ENCODE peak calls at places on chromosome 1, in seven cellular contexts. H is CD8-positive, alpha-beta T cell; R is right lobe of liver; N is cardiac muscle cell; J is uterus; G is left lung; S is keratinocyte. M is an unnamed sample.
A peak's percentile ranks its signal among the peaks of the same experiment; 100 is the strongest.

GRCh38 chr1:116943438-116943837 is 33.7 kb downstream of the PTGFRN start:
- DNase-seq in G (no peak), J (no peak), H (no peak), N (no peak), R (no peak), S (no peak), M (no peak)

GRCh38 chr1:171742577-171742922 is 685 bp upstream of the VAMP4 start:
- DNase-seq in H (peak; percentile 13), S (no peak), R (no peak), N (peak; percentile 62), J (peak; percentile 61), G (peak; percentile 52), M (no peak)

GRCh38 chr1:29971703-29972102 is 735.4 kb downstream of the PTPRU start:
- DNase-seq in H (no peak), G (no peak), S (no peak), J (no peak), N (no peak), R (no peak), M (no peak)

GRCh38 chr1:33852711-33853110 is 11.2 kb upstream of the HMGB4 start:
- DNase-seq in N (no peak), S (no peak), R (no peak), J (no peak), H (no peak), G (no peak), M (no peak)

GRCh38 chr1:228308628-228309547 is 97.7 kb downstream of the TRIM11 start:
- DNase-seq in H (no peak), S (no peak), J (no peak), R (no peak), G (peak; percentile 24), N (no peak), M (no peak)

GRCh38 chr1:161725888-161726630 is 4.7 kb downstream of the FCRLB start:
- DNase-seq in R (peak; percentile 61), H (peak; percentile 20), G (peak; percentile 56), S (no peak), J (peak; percentile 44), N (no peak), M (no peak)

GRCh38 chr1:164689672-164690655 is 131.0 kb downstream of the PBX1 start:
- DNase-seq in S (no peak), G (no peak), N (no peak), H (no peak), J (no peak), R (no peak), M (no peak)

GRCh38 chr1:66283583-66284041 is 250.3 kb upstream of the SGIP1 start:
- DNase-seq in G (no peak), R (no peak), S (no peak), J (no peak), H (no peak), N (no peak), M (no peak)

GRCh38 chr1:86419277-86419903 is 4.6 kb upstream of the CLCA2 start:
- DNase-seq in G (no peak), J (no peak), H (peak; percentile 8), N (peak; percentile 43), S (no peak), R (no peak), M (no peak)

GRCh38 chr1:165143437-165144065 is 213.0 kb downstream of the LMX1A start:
- DNase-seq in N (peak; percentile 9), R (no peak), S (no peak), G (no peak), J (no peak), H (no peak), M (no peak)

GRCh38 chr1:97254731-97255463 is 533.3 kb downstream of the PTBP2 start:
- DNase-seq in S (no peak), R (no peak), G (no peak), H (no peak), N (no peak), J (no peak), M (no peak)

GRCh38 chr1:214264196-214264595 is 16.8 kb upstream of the SMYD2 start:
- DNase-seq in S (no peak), J (no peak), R (no peak), H (no peak), N (no peak), G (no peak), M (no peak)

GRCh38 chr1:244941121-244941520 is 76.8 kb upstream of the HNRNPU start:
- DNase-seq in S (no peak), J (no peak), G (no peak), H (no peak), N (no peak), R (no peak), M (no peak)

GRCh38 chr1:234654002-234654733 is 44.2 kb upstream of the IRF2BP2 start:
- DNase-seq in G (no peak), J (no peak), R (no peak), N (no peak), H (no peak), S (no peak), M (no peak)

GRCh38 chr1:185973645-185974044 is 239.5 kb downstream of the HMCN1 start:
- DNase-seq in N (no peak), S (no peak), G (no peak), H (no peak), J (no peak), R (no peak), M (peak; percentile 79)

GRCh38 chr1:85850238-85850637 is 142.0 kb upstream of the ZNHIT6 start:
- DNase-seq in R (no peak), S (peak; percentile 21), N (no peak), J (no peak), H (no peak), G (no peak), M (peak; percentile 87)

GRCh38 chr1:45002650-45003645 is 8.2 kb downstream of the HECTD3 start:
- DNase-seq in S (no peak), H (no peak), R (peak; percentile 53), G (no peak), N (no peak), J (no peak), M (no peak)

GRCh38 chr1:231032963-231033362 is 7.1 kb downstream of the FAM89A start:
- DNase-seq in N (no peak), H (no peak), J (no peak), R (no peak), G (no peak), S (no peak), M (no peak)

GRCh38 chr1:84939151-84939550 is 46.1 kb upstream of the LPAR3 start:
- DNase-seq in N (no peak), H (no peak), J (no peak), G (no peak), R (no peak), S (no peak), M (no peak)

GRCh38 chr1:218660678-218661053 is 315.5 kb downstream of the TGFB2 start:
- DNase-seq in H (no peak), G (no peak), S (peak; percentile 59), R (no peak), J (no peak), N (no peak), M (peak; percentile 35)

GRCh38 chr1:111604931-111605330 is 14.7 kb upstream of the RAP1A start:
- DNase-seq in R (no peak), N (no peak), H (no peak), S (peak; percentile 23), J (no peak), G (no peak), M (no peak)

GRCh38 chr1:45205000-45205909 is 1.1 kb downstream of the ZSWIM5 start:
- DNase-seq in N (peak; percentile 81), H (no peak), R (peak; percentile 69), J (peak; percentile 28), S (no peak), G (peak; percentile 42), M (no peak)

GRCh38 chr1:10724052-10724494 is 72.4 kb downstream of the CASZ1 start:
- DNase-seq in S (no peak), G (peak; percentile 75), N (peak; percentile 82), J (peak; percentile 69), R (no peak), H (no peak), M (peak; percentile 31)

GRCh38 chr1:231422798-231423309 is 767 bp upstream of the EGLN1 start:
- DNase-seq in S (no peak), J (no peak), R (no peak), G (no peak), N (no peak), H (no peak), M (no peak)

GRCh38 chr1:25006770-25007169 is 76.7 kb upstream of the RUNX3 start:
- DNase-seq in S (no peak), R (no peak), N (peak; percentile 27), J (peak; percentile 23), H (no peak), G (no peak), M (no peak)

GRCh38 chr1:167940264-167940663 is 3.4 kb upstream of the MPC2 start:
- DNase-seq in G (no peak), J (no peak), H (no peak), R (no peak), S (no peak), N (no peak), M (no peak)

GRCh38 chr1:167947733-167948132 is 10.9 kb upstream of the MPC2 start:
- DNase-seq in S (no peak), R (no peak), N (no peak), J (no peak), G (no peak), H (no peak), M (no peak)

GRCh38 chr1:167938083-167938482 is 1.2 kb upstream of the MPC2 start:
- DNase-seq in N (peak; percentile 4), J (no peak), G (no peak), R (no peak), H (no peak), S (no peak), M (no peak)

GRCh38 chr1:167937709-167938010 is 788 bp upstream of the MPC2 start:
- DNase-seq in S (no peak), G (no peak), N (no peak), H (no peak), J (no peak), R (no peak), M (no peak)

GRCh38 chr1:167943541-167943940 is 6.7 kb upstream of the MPC2 start:
- DNase-seq in G (no peak), N (no peak), S (peak; percentile 19), J (no peak), R (no peak), H (no peak), M (no peak)
- H3K36me3 ChIP-seq in G (no peaks in the 10 kb centered on the region), N (no peaks in the 10 kb centered on the region), S (peaks cover 4% of the 10 kb centered on the region), J (no peaks in the 10 kb centered on the region), R (no peaks in the 10 kb centered on the region), H (no peaks in the 10 kb centered on the region), M (no peaks in the 10 kb centered on the region)

GRCh38 chr1:209095627-209096595 is 487.6 kb upstream of the CAMK1G start:
- DNase-seq in H (no peak), J (no peak), S (peak; percentile 68), N (no peak), G (no peak), R (no peak), M (peak; percentile 90)
- H3K36me3 ChIP-seq in H (no peaks in the 10 kb centered on the region), J (no peaks in the 10 kb centered on the region), S (no peaks in the 10 kb centered on the region), N (no peaks in the 10 kb centered on the region), G (no peaks in the 10 kb centered on the region), R (no peaks in the 10 kb centered on the region), M (no peaks in the 10 kb centered on the region)

GRCh38 chr1:39023140-39023539 is 3.0 kb upstream of the NDUFS5 start:
- DNase-seq in R (no peak), H (no peak), J (no peak), S (no peak), N (no peak), G (no peak), M (no peak)
- H3K36me3 ChIP-seq in R (no peaks in the 10 kb centered on the region), H (no peaks in the 10 kb centered on the region), J (no peaks in the 10 kb centered on the region), S (no peaks in the 10 kb centered on the region), N (no peaks in the 10 kb centered on the region), G (no peaks in the 10 kb centered on the region), M (no peaks in the 10 kb centered on the region)

GRCh38 chr1:224287714-224288113 is 42.3 kb downstream of the NVL start:
- DNase-seq in R (no peak), G (no peak), N (no peak), J (no peak), S (no peak), H (no peak), M (no peak)
- H3K36me3 ChIP-seq in R (peaks cover 24% of the 10 kb centered on the region), G (no peaks in the 10 kb centered on the region), N (peaks cover 34% of the 10 kb centered on the region), J (no peaks in the 10 kb centered on the region), S (peaks cover 8% of the 10 kb centered on the region), H (peaks cover 18% of the 10 kb centered on the region), M (peaks cover 2% of the 10 kb centered on the region)

M was measured in BJ.